ENCODE peak calls at places on chromosomes 16 and 17, in four cellular contexts. F, T, U and Z are unnamed samples.

GRCh38 chr17:33924105-33924504 is 331.0 kb upstream of the CCL2 start:
- DNase-seq in F (no peak), T (no peak), U (no peak), Z (no peak)

GRCh38 chr17:17505610-17506171 is 9.5 kb upstream of the RASD1 start:
- DNase-seq in U (no peak), T (no peak), F (no peak), Z (no peak)

GRCh38 chr17:14759325-14759724 is 458.4 kb downstream of the HS3ST3B1 start:
- DNase-seq in U (no peak), T (no peak), F (no peak), Z (no peak)

GRCh38 chr17:7060165-7060890 is 16.4 kb upstream of the SLC16A11 start:
- DNase-seq in F (no peak), U (peak), T (peak), Z (no peak)

GRCh38 chr16:30972872-30973271 is 12.1 kb upstream of the HSD3B7 start:
- DNase-seq in U (peak), T (no peak), F (no peak), Z (no peak)

GRCh38 chr17:1323336-1323735 is 43.9 kb downstream of the TRARG1 start:
- DNase-seq in U (peak), T (no peak), F (no peak), Z (no peak)

GRCh38 chr16:848510-849253 is 48.1 kb upstream of the GNG13 start:
- DNase-seq in F (no peak), T (no peak), U (no peak), Z (no peak)

GRCh38 chr16:85331685-85332084 is 219.4 kb upstream of the CIBAR2 start:
- DNase-seq in F (no peak), T (no peak), U (no peak), Z (no peak)

GRCh38 chr17:76002100-76002499 is 1.4 kb downstream of the CDK3 start:
- DNase-seq in U (no peak), F (no peak), T (no peak), Z (no peak)

GRCh38 chr16:27639588-27640276 is 89.8 kb downstream of the KATNIP start:
- DNase-seq in T (peak), U (peak), F (no peak), Z (no peak)

GRCh38 chr17:35352284-35352683 is 21.1 kb downstream of the SLFN11 start:
- DNase-seq in U (no peak), F (no peak), T (no peak), Z (no peak)

GRCh38 chr16:87445486-87445885 is 47.3 kb downstream of the ZCCHC14 start:
- DNase-seq in F (no peak), T (no peak), U (no peak), Z (no peak)

GRCh38 chr17:30551666-30552339 is 74.6 kb downstream of the GOSR1 start:
- DNase-seq in T (no peak), U (no peak), F (no peak), Z (no peak)

GRCh38 chr17:79137015-79137770 is 62.6 kb downstream of the ENGASE start:
- DNase-seq in T (no peak), F (no peak), U (no peak), Z (no peak)

GRCh38 chr17:58204796-58205195 is 12.3 kb downstream of the EPX start:
- DNase-seq in F (no peak), U (no peak), T (no peak), Z (no peak)

GRCh38 chr17:29614345-29615047 is 8.2 kb downstream of the CORO6 start:
- DNase-seq in F (no peak), U (no peak), T (no peak), Z (peak)

GRCh38 chr17:61400786-61401279 is 1.2 kb downstream of the TBX2 start:
- DNase-seq in T (no peak), U (peak), F (no peak), Z (no peak)

GRCh38 chr16:67364610-67365256 is 28.6 kb downstream of the TPPP3 start:
- DNase-seq in T (no peak), U (no peak), F (no peak), Z (no peak)

GRCh38 chr16:49021136-49021535 is 260.5 kb downstream of the CBLN1 start:
- DNase-seq in U (peak), T (no peak), F (no peak), Z (no peak)

GRCh38 chr16:79071424-79071823 is 529.1 kb downstream of the MAF start:
- DNase-seq in F (no peak), U (no peak), T (no peak), Z (no peak)

GRCh38 chr17:72175787-72176515 is 55.1 kb downstream of the SOX9 start:
- DNase-seq in U (no peak), F (no peak), T (no peak), Z (no peak)

GRCh38 chr16:48447428-48447827 is 62.2 kb upstream of the SIAH1 start:
- DNase-seq in F (no peak), T (no peak), U (no peak), Z (no peak)

GRCh38 chr17:71208111-71208704 is 912.6 kb upstream of the SOX9 start:
- DNase-seq in F (no peak), T (no peak), U (peak), Z (no peak)